ENCODE peak calls at places on chromosomes 16 and 17, in four cellular contexts. W is AG09319, O is lower lobe of right lung, F is endothelial cell. I is an unnamed sample.

GRCh38 chr17:75096082-75096625 is 8.4 kb downstream of the SLC16A5 start:
- DNase-seq in W (no peak), O (peak), F (no peak), I (no peak)

GRCh38 chr17:45965741-45966140 is 33.3 kb upstream of the STH start:
- DNase-seq in W (no peak), O (no peak), F (no peak), I (no peak)

GRCh38 chr17:80219013-80219776 is 938 bp downstream of the SGSH start:
- DNase-seq in W (peak), O (peak), F (peak), I (peak)

GRCh38 chr17:15966879-15967248 is 21.9 kb downstream of the ADORA2B start:
- DNase-seq in W (no peak), O (peak), F (no peak), I (no peak)

GRCh38 chr16:11580451-11581086 is 6.2 kb downstream of the LITAF start:
- DNase-seq in W (no peak), O (peak), F (no peak), I (no peak)

GRCh38 chr16:68350951-68351350 is 40.1 kb downstream of the PRMT7 start:
- DNase-seq in W (no peak), O (no peak), F (no peak), I (no peak)

GRCh38 chr17:12927541-12928425 is 90.0 kb downstream of the ELAC2 start:
- DNase-seq in W (no peak), O (no peak), F (peak), I (no peak)

GRCh38 chr17:37490638-37491614 is 1.2 kb downstream of the DUSP14 start:
- DNase-seq in W (no peak), O (no peak), F (peak), I (no peak)

GRCh38 chr17:18156976-18157280 is 26.7 kb upstream of the ALKBH5 start:
- DNase-seq in W (no peak), O (no peak), F (no peak), I (no peak)

GRCh38 chr17:7132511-7133094 is 18.0 kb upstream of the ASGR2 start:
- DNase-seq in W (no peak), O (no peak), F (peak), I (peak)

GRCh38 chr16:26705346-26705745 is 361.4 kb upstream of the C16orf82 start:
- DNase-seq in W (no peak), O (no peak), F (peak), I (no peak)

GRCh38 chr16:89536886-89537548 is 23.5 kb upstream of the RPL13 start:
- DNase-seq in W (no peak), O (no peak), F (no peak), I (no peak)

GRCh38 chr17:40499551-40500189 is 1.8 kb downstream of the TNS4 start:
- DNase-seq in W (no peak), O (peak), F (peak), I (no peak)

GRCh38 chr17:18229254-18229653 is 3.8 kb downstream of the LLGL1 start:
- DNase-seq in W (no peak), O (no peak), F (no peak), I (no peak)

GRCh38 chr16:78184554-78185183 is 85.2 kb downstream of the WWOX start:
- DNase-seq in W (peak), O (no peak), F (no peak), I (no peak)

GRCh38 chr16:30972872-30973271 is 12.1 kb upstream of the HSD3B7 start:
- DNase-seq in W (no peak), O (no peak), F (no peak), I (no peak)
- TF ChIP-seq CTCF in W (peak), O (no peak), F (no peak), I (no peak)

DNA sequence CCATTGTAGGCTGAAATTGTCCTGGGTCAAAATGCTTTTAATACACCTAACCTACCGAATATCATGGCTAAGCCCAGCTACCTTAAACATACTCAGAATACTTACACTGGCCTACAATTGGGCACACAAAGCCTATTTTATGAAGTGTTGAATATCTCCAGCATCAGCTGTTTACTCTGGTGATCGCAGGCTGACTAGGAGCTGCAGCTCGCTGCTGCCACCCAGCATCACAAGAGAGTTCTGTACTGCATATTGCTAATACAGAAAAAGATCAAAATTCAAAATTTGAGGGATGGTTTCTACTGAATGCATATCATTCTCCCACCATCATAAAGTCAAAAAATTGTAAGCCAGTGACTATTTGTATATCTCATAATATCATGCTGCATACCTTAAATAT is 55.3 kb downstream of the ULK2 start:
- DNase-seq in W (no peak), O (no peak), F (no peak), I (no peak)
- TF ChIP-seq CTCF in W (no peak), O (no peak), F (no peak), I (no peak)

GRCh38 chr17:9928601-9929341 is 23.7 kb upstream of the RCVRN start:
- DNase-seq in W (peak), O (no peak), F (peak), I (no peak)
- TF ChIP-seq CTCF in W (peak), O (no peak), F (peak), I (no peak)

GRCh38 chr17:31015639-31016038 is 44.8 kb downstream of the RNF135 start:
- DNase-seq in W (no peak), O (no peak), F (no peak), I (no peak)
- TF ChIP-seq CTCF in W (no peak), O (no peak), F (no peak), I (no peak)

GRCh38 chr17:76371656-76372628 is 12.5 kb upstream of the SPHK1 start:
- DNase-seq in W (peak), O (no peak), F (no peak), I (no peak)

GRCh38 chr17:76369804-76370203 is 14.6 kb upstream of the SPHK1 start:
- DNase-seq in W (no peak), O (peak), F (no peak), I (no peak)

GRCh38 chr17:76368545-76368944 is 14.8 kb upstream of the PRPSAP1 start:
- DNase-seq in W (no peak), O (no peak), F (no peak), I (no peak)

GRCh38 chr17:76367647-76368046 is 13.9 kb upstream of the PRPSAP1 start:
- DNase-seq in W (no peak), O (no peak), F (no peak), I (no peak)

GRCh38 chr17:76370261-76370993 is 14.0 kb upstream of the SPHK1 start:
- DNase-seq in W (peak), O (peak), F (no peak), I (no peak)
- TF ChIP-seq CTCF in W (peak), O (peak), F (no peak), I (no peak)

DNA sequence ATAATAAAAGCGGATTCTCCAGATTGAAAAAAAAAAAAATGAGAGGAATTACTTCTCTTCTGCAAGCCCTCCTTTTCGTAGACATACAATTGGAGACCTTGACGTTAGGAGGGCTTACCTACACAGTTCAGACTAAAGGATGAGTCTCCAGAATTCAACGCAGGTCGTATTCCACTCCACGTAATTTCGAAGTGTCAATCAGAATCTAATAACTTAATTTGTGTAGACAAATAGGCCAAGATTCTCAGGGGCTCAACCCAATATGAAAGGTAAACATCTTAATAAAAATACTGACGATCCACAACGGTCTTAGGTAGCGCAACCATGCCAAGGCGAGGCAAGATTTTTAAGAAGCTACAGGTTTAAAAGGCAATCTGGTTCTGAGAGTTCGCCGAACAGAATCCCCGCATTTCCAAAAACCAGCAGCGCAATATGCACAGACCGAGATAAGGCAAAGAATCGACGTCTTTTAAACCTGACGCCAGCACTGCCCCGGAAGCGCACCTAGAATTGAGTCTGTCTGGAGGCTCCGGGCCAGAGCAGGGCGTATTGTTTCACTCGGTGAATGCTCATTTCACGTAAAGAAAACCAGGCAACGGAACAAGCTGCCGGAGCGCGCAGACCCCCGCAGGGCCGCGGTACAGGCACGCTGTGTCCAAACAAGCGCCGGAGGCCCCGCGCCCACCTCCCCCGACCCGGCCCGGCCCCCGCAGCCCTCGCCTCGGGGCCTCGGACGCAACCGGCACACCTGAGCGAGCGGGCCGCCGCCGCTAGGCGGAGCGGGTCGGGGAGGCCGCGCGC is 623 bp downstream of the MBTPS1 start:
- DNase-seq in W (no peak), O (no peak), F (no peak), I (no peak)
- TF ChIP-seq CTCF in W (no peak), O (peak), F (peak), I (no peak)

GRCh38 chr17:65530985-65531507 is 30.4 kb downstream of the AXIN2 start:
- DNase-seq in W (peak), O (no peak), F (no peak), I (no peak)

GRCh38 chr17:65533056-65533745 is 28.2 kb downstream of the AXIN2 start:
- DNase-seq in W (no peak), O (no peak), F (no peak), I (no peak)

GRCh38 chr17:65530158-65530984 is 31.1 kb downstream of the AXIN2 start:
- DNase-seq in W (no peak), O (no peak), F (no peak), I (no peak)

GRCh38 chr17:65532491-65532890 is 29.0 kb downstream of the AXIN2 start:
- DNase-seq in W (no peak), O (no peak), F (no peak), I (no peak)

DNA sequence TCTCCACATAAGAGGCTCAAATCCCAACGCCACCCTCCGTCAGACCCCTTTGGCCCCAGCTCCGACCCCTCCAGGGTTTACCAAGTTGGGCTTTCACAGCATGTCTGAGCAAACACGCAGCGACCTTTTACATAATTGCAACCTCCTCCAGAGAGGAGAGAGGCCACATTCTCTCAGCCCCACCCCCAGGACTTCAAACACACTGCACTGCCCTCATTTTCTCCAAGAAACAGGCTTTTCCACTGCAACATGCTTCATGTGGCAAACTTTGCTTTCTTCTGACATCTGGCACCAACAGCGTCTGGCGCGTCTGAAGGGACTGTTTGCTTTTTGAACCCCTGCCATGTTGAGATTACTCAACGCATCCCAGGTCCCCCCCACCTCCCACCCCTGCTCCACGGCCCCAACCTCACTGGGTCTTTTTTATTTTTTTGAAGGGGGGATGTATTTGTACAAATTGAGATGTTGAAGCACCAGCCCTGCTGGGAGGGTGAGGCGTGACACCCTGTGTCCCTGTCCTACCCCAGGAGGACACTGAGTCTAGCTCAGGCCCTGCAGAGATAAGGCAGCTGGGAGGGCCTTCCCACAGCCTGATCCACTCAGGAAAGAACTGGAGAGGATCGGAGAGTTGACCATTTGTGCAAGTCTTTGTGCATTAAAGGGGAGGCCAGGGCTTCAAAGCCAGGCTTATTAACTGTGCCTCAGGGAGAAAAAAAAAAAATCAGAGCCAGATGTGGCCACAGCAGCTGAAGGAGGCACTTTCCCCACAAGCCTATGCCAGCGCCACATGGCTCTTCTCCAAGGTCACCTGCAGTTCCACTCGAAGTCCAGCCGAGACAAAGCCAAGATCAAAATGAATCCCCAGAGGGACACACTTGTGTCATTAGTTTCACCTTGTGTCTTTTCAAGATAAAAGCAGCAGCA is 29.7 kb downstream of the AXIN2 start:
- DNase-seq in W (peak), O (no peak), F (no peak), I (no peak)
- TF ChIP-seq CTCF in W (peak), O (no peak), F (no peak), I (no peak)

I was measured in activated B cell treated with CpG ODN at 0.5 μM for 24 hours.